ENCODE peak calls at places on chromosomes 5 and 9, in ten cellular contexts. One of them, this sample, is unnamed.

GRCh38 chr5:761854-762685 is 22.5 kb downstream of the ZDHHC11B start:
- DNase-seq in lung microvascular endothelial cell: no peak
- DNase-seq in NCI-H2029: peak; percentile 65
- DNase-seq in brain microvascular endothelial cell: no peak
- DNase-seq in activated B cell treated with CpG ODN at 0.5 μM for 24 hours: peak; percentile 14
- DNase-seq in KG1: no peak
- DNase-seq in IMR-90: no peak
- DNase-seq in psoas muscle: no peak
- DNase-seq in bronchial epithelial cell: peak; percentile 41
- DNase-seq in HAP-1: peak; percentile 12
- DNase-seq in this sample: no peak

GRCh38 chr5:37712750-37713149 is 127.1 kb downstream of the GDNF start:
- DNase-seq in lung microvascular endothelial cell: no peak
- DNase-seq in NCI-H2029: no peak
- DNase-seq in brain microvascular endothelial cell: no peak
- DNase-seq in activated B cell treated with CpG ODN at 0.5 μM for 24 hours: no peak
- DNase-seq in KG1: no peak
- DNase-seq in IMR-90: no peak
- DNase-seq in psoas muscle: no peak
- DNase-seq in bronchial epithelial cell: no peak
- DNase-seq in HAP-1: no peak
- DNase-seq in this sample: no peak

GRCh38 chr5:67770431-67771025 is 445.0 kb upstream of the PIK3R1 start:
- DNase-seq in lung microvascular endothelial cell: no peak
- DNase-seq in NCI-H2029: no peak
- DNase-seq in brain microvascular endothelial cell: no peak
- DNase-seq in activated B cell treated with CpG ODN at 0.5 μM for 24 hours: no peak
- DNase-seq in KG1: peak; percentile 13
- DNase-seq in IMR-90: no peak
- DNase-seq in psoas muscle: no peak
- DNase-seq in bronchial epithelial cell: peak; percentile 49
- DNase-seq in HAP-1: no peak
- DNase-seq in this sample: no peak

GRCh38 chr9:14021871-14022525 is 291.9 kb downstream of the NFIB start:
- DNase-seq in lung microvascular endothelial cell: peak; percentile 63
- DNase-seq in NCI-H2029: no peak
- DNase-seq in brain microvascular endothelial cell: peak; percentile 27
- DNase-seq in activated B cell treated with CpG ODN at 0.5 μM for 24 hours: no peak
- DNase-seq in KG1: no peak
- DNase-seq in IMR-90: peak; percentile 21
- DNase-seq in psoas muscle: no peak
- DNase-seq in bronchial epithelial cell: peak; percentile 63
- DNase-seq in HAP-1: no peak
- DNase-seq in this sample: no peak

GRCh38 chr5:143968071-143968878 is 156.3 kb downstream of the HMHB1 start:
- DNase-seq in lung microvascular endothelial cell: peak; percentile 63
- DNase-seq in NCI-H2029: peak; percentile 50
- DNase-seq in brain microvascular endothelial cell: peak; percentile 39
- DNase-seq in activated B cell treated with CpG ODN at 0.5 μM for 24 hours: no peak
- DNase-seq in KG1: no peak
- DNase-seq in IMR-90: peak; percentile 78
- DNase-seq in psoas muscle: no peak
- DNase-seq in bronchial epithelial cell: peak; percentile 68
- DNase-seq in HAP-1: no peak
- DNase-seq in this sample: peak; percentile 54

GRCh38 chr5:1892211-1892610 is 9.5 kb upstream of the IRX4 start:
- DNase-seq in lung microvascular endothelial cell: no peak
- DNase-seq in NCI-H2029: no peak
- DNase-seq in brain microvascular endothelial cell: no peak
- DNase-seq in activated B cell treated with CpG ODN at 0.5 μM for 24 hours: no peak
- DNase-seq in KG1: no peak
- DNase-seq in IMR-90: no peak
- DNase-seq in psoas muscle: peak; percentile 39
- DNase-seq in bronchial epithelial cell: no peak
- DNase-seq in HAP-1: no peak
- DNase-seq in this sample: no peak

GRCh38 chr5:43019615-43020293 is 20.4 kb downstream of the ANXA2R start:
- DNase-seq in lung microvascular endothelial cell: peak; percentile 93
- DNase-seq in NCI-H2029: peak; percentile 97
- DNase-seq in brain microvascular endothelial cell: peak; percentile 85
- DNase-seq in activated B cell treated with CpG ODN at 0.5 μM for 24 hours: peak; percentile 61
- DNase-seq in KG1: no peak
- DNase-seq in IMR-90: peak; percentile 91
- DNase-seq in psoas muscle: peak; percentile 78
- DNase-seq in bronchial epithelial cell: peak; percentile 71
- DNase-seq in HAP-1: peak; percentile 81
- DNase-seq in this sample: no peak

GRCh38 chr5:37738057-37738691 is 101.7 kb downstream of the GDNF start:
- DNase-seq in lung microvascular endothelial cell: peak; percentile 96
- DNase-seq in NCI-H2029: peak; percentile 25
- DNase-seq in brain microvascular endothelial cell: peak; percentile 93
- DNase-seq in activated B cell treated with CpG ODN at 0.5 μM for 24 hours: no peak
- DNase-seq in KG1: no peak
- DNase-seq in IMR-90: peak; percentile 93
- DNase-seq in psoas muscle: no peak
- DNase-seq in bronchial epithelial cell: peak; percentile 91
- DNase-seq in HAP-1: no peak
- DNase-seq in this sample: peak; percentile 86

GRCh38 chr5:4647955-4648354 is 492.2 kb upstream of the ADAMTS16 start:
- DNase-seq in lung microvascular endothelial cell: no peak
- DNase-seq in NCI-H2029: no peak
- DNase-seq in brain microvascular endothelial cell: no peak
- DNase-seq in activated B cell treated with CpG ODN at 0.5 μM for 24 hours: no peak
- DNase-seq in KG1: no peak
- DNase-seq in IMR-90: no peak
- DNase-seq in psoas muscle: no peak
- DNase-seq in bronchial epithelial cell: no peak
- DNase-seq in HAP-1: no peak
- DNase-seq in this sample: no peak

GRCh38 chr5:74306845-74307244 is 333.7 kb downstream of the ENC1 start:
- DNase-seq in lung microvascular endothelial cell: no peak
- DNase-seq in NCI-H2029: no peak
- DNase-seq in brain microvascular endothelial cell: no peak
- DNase-seq in activated B cell treated with CpG ODN at 0.5 μM for 24 hours: no peak
- DNase-seq in KG1: no peak
- DNase-seq in IMR-90: no peak
- DNase-seq in psoas muscle: no peak
- DNase-seq in bronchial epithelial cell: no peak
- DNase-seq in HAP-1: no peak
- DNase-seq in this sample: no peak

GRCh38 chr9:130200038-130200979 is 28.1 kb downstream of the NCS1 start:
- DNase-seq in lung microvascular endothelial cell: no peak
- DNase-seq in NCI-H2029: no peak
- DNase-seq in brain microvascular endothelial cell: no peak
- DNase-seq in activated B cell treated with CpG ODN at 0.5 μM for 24 hours: no peak
- DNase-seq in KG1: no peak
- DNase-seq in IMR-90: no peak
- DNase-seq in psoas muscle: no peak
- DNase-seq in bronchial epithelial cell: no peak
- DNase-seq in HAP-1: no peak
- DNase-seq in this sample: peak; percentile 42

GRCh38 chr9:83617299-83617698 is 5.6 kb upstream of the IDNK start:
- DNase-seq in lung microvascular endothelial cell: no peak
- DNase-seq in NCI-H2029: no peak
- DNase-seq in brain microvascular endothelial cell: no peak
- DNase-seq in activated B cell treated with CpG ODN at 0.5 μM for 24 hours: no peak
- DNase-seq in KG1: no peak
- DNase-seq in IMR-90: no peak
- DNase-seq in psoas muscle: no peak
- DNase-seq in bronchial epithelial cell: no peak
- DNase-seq in HAP-1: no peak
- DNase-seq in this sample: no peak

GRCh38 chr5:124318661-124319060 is 427.8 kb downstream of the ZNF608 start:
- DNase-seq in lung microvascular endothelial cell: no peak
- DNase-seq in NCI-H2029: no peak
- DNase-seq in brain microvascular endothelial cell: no peak
- DNase-seq in activated B cell treated with CpG ODN at 0.5 μM for 24 hours: no peak
- DNase-seq in KG1: no peak
- DNase-seq in IMR-90: no peak
- DNase-seq in psoas muscle: no peak
- DNase-seq in bronchial epithelial cell: no peak
- DNase-seq in HAP-1: no peak
- DNase-seq in this sample: no peak

GRCh38 chr5:156597276-156597675 is 252.8 kb upstream of the PPP1R2B start:
- DNase-seq in lung microvascular endothelial cell: no peak
- DNase-seq in NCI-H2029: no peak
- DNase-seq in brain microvascular endothelial cell: no peak
- DNase-seq in activated B cell treated with CpG ODN at 0.5 μM for 24 hours: no peak
- DNase-seq in KG1: no peak
- DNase-seq in IMR-90: no peak
- DNase-seq in psoas muscle: no peak
- DNase-seq in bronchial epithelial cell: no peak
- DNase-seq in HAP-1: no peak
- DNase-seq in this sample: no peak

GRCh38 chr5:179605026-179605833 is 18.2 kb downstream of the HNRNPH1 start:
- DNase-seq in lung microvascular endothelial cell: no peak
- DNase-seq in NCI-H2029: no peak
- DNase-seq in brain microvascular endothelial cell: no peak
- DNase-seq in activated B cell treated with CpG ODN at 0.5 μM for 24 hours: no peak
- DNase-seq in KG1: no peak
- DNase-seq in IMR-90: peak; percentile 51
- DNase-seq in psoas muscle: no peak
- DNase-seq in bronchial epithelial cell: peak; percentile 48
- DNase-seq in HAP-1: no peak
- DNase-seq in this sample: no peak

GRCh38 chr9:135665795-135666189 is 2.7 kb downstream of the LCN9 start:
- DNase-seq in lung microvascular endothelial cell: no peak
- DNase-seq in NCI-H2029: no peak
- DNase-seq in brain microvascular endothelial cell: no peak
- DNase-seq in activated B cell treated with CpG ODN at 0.5 μM for 24 hours: no peak
- DNase-seq in KG1: no peak
- DNase-seq in IMR-90: no peak
- DNase-seq in psoas muscle: peak; percentile 35
- DNase-seq in bronchial epithelial cell: no peak
- DNase-seq in HAP-1: no peak
- DNase-seq in this sample: no peak

GRCh38 chr5:179309751-179310320 is 35.4 kb downstream of the ADAMTS2 start:
- DNase-seq in lung microvascular endothelial cell: no peak
- DNase-seq in NCI-H2029: no peak
- DNase-seq in brain microvascular endothelial cell: no peak
- DNase-seq in activated B cell treated with CpG ODN at 0.5 μM for 24 hours: no peak
- DNase-seq in KG1: no peak
- DNase-seq in IMR-90: no peak
- DNase-seq in psoas muscle: no peak
- DNase-seq in bronchial epithelial cell: no peak
- DNase-seq in HAP-1: no peak
- DNase-seq in this sample: no peak

GRCh38 chr9:77600810-77601209 is 47.3 kb downstream of the GNA14 start:
- DNase-seq in lung microvascular endothelial cell: no peak
- DNase-seq in NCI-H2029: no peak
- DNase-seq in brain microvascular endothelial cell: no peak
- DNase-seq in activated B cell treated with CpG ODN at 0.5 μM for 24 hours: no peak
- DNase-seq in KG1: no peak
- DNase-seq in IMR-90: no peak
- DNase-seq in psoas muscle: no peak
- DNase-seq in bronchial epithelial cell: no peak
- DNase-seq in HAP-1: no peak
- DNase-seq in this sample: no peak

GRCh38 chr9:16848189-16848588 is 22.3 kb downstream of the BNC2 start:
- DNase-seq in lung microvascular endothelial cell: no peak
- DNase-seq in NCI-H2029: no peak
- DNase-seq in brain microvascular endothelial cell: no peak
- DNase-seq in activated B cell treated with CpG ODN at 0.5 μM for 24 hours: no peak
- DNase-seq in KG1: no peak
- DNase-seq in IMR-90: no peak
- DNase-seq in psoas muscle: no peak
- DNase-seq in bronchial epithelial cell: no peak
- DNase-seq in HAP-1: no peak
- DNase-seq in this sample: no peak

GRCh38 chr5:71948206-71948605 is 159.1 kb upstream of the MAP1B start:
- DNase-seq in lung microvascular endothelial cell: peak; percentile 34
- DNase-seq in NCI-H2029: no peak
- DNase-seq in brain microvascular endothelial cell: no peak
- DNase-seq in activated B cell treated with CpG ODN at 0.5 μM for 24 hours: no peak
- DNase-seq in KG1: no peak
- DNase-seq in IMR-90: no peak
- DNase-seq in psoas muscle: no peak
- DNase-seq in bronchial epithelial cell: peak; percentile 46
- DNase-seq in HAP-1: no peak
- DNase-seq in this sample: no peak

GRCh38 chr9:115687356-115687755 is 466.2 kb upstream of the PAPPA start:
- DNase-seq in lung microvascular endothelial cell: no peak
- DNase-seq in NCI-H2029: no peak
- DNase-seq in brain microvascular endothelial cell: no peak
- DNase-seq in activated B cell treated with CpG ODN at 0.5 μM for 24 hours: no peak
- DNase-seq in KG1: no peak
- DNase-seq in IMR-90: no peak
- DNase-seq in psoas muscle: no peak
- DNase-seq in bronchial epithelial cell: no peak
- DNase-seq in HAP-1: no peak
- DNase-seq in this sample: no peak

GRCh38 chr5:962386-962785 is 46.2 kb upstream of the NKD2 start:
- DNase-seq in lung microvascular endothelial cell: no peak
- DNase-seq in NCI-H2029: no peak
- DNase-seq in brain microvascular endothelial cell: no peak
- DNase-seq in activated B cell treated with CpG ODN at 0.5 μM for 24 hours: no peak
- DNase-seq in KG1: no peak
- DNase-seq in IMR-90: no peak
- DNase-seq in psoas muscle: no peak
- DNase-seq in bronchial epithelial cell: no peak
- DNase-seq in HAP-1: no peak
- DNase-seq in this sample: no peak

GRCh38 chr5:8676731-8677130 is 807.8 kb downstream of the MTRR start:
- DNase-seq in lung microvascular endothelial cell: no peak
- DNase-seq in NCI-H2029: no peak
- DNase-seq in brain microvascular endothelial cell: no peak
- DNase-seq in activated B cell treated with CpG ODN at 0.5 μM for 24 hours: no peak
- DNase-seq in KG1: no peak
- DNase-seq in IMR-90: peak; percentile 4
- DNase-seq in psoas muscle: no peak
- DNase-seq in bronchial epithelial cell: no peak
- DNase-seq in HAP-1: no peak
- DNase-seq in this sample: no peak

GRCh38 chr9:4793412-4794005 is 765 bp downstream of the RCL1 start:
- DNase-seq in lung microvascular endothelial cell: peak; percentile 19
- DNase-seq in NCI-H2029: no peak
- DNase-seq in brain microvascular endothelial cell: peak; percentile 37
- DNase-seq in activated B cell treated with CpG ODN at 0.5 μM for 24 hours: no peak
- DNase-seq in KG1: no peak
- DNase-seq in IMR-90: peak; percentile 31
- DNase-seq in psoas muscle: no peak
- DNase-seq in bronchial epithelial cell: no peak
- DNase-seq in HAP-1: peak; percentile 28
- DNase-seq in this sample: no peak

GRCh38 chr9:97557606-97558095 is 56.2 kb downstream of the TMOD1 start:
- DNase-seq in lung microvascular endothelial cell: no peak
- DNase-seq in NCI-H2029: peak; percentile 46
- DNase-seq in brain microvascular endothelial cell: no peak
- DNase-seq in activated B cell treated with CpG ODN at 0.5 μM for 24 hours: no peak
- DNase-seq in KG1: no peak
- DNase-seq in IMR-90: no peak
- DNase-seq in psoas muscle: peak; percentile 87
- DNase-seq in bronchial epithelial cell: no peak
- DNase-seq in HAP-1: no peak
- DNase-seq in this sample: peak; percentile 39

GRCh38 chr5:147561435-147561834 is 51.6 kb upstream of the DPYSL3 start:
- DNase-seq in lung microvascular endothelial cell: no peak
- DNase-seq in NCI-H2029: no peak
- DNase-seq in brain microvascular endothelial cell: no peak
- DNase-seq in activated B cell treated with CpG ODN at 0.5 μM for 24 hours: no peak
- DNase-seq in KG1: no peak
- DNase-seq in IMR-90: no peak
- DNase-seq in psoas muscle: no peak
- DNase-seq in bronchial epithelial cell: no peak
- DNase-seq in HAP-1: no peak
- DNase-seq in this sample: no peak

GRCh38 chr5:95390812-95391492 is at the start of gene FAM81B:
- DNase-seq in lung microvascular endothelial cell: peak; percentile 95
- DNase-seq in NCI-H2029: no peak
- DNase-seq in brain microvascular endothelial cell: no peak
- DNase-seq in activated B cell treated with CpG ODN at 0.5 μM for 24 hours: no peak
- DNase-seq in KG1: no peak
- DNase-seq in IMR-90: peak; percentile 5
- DNase-seq in psoas muscle: no peak
- DNase-seq in bronchial epithelial cell: peak; percentile 9
- DNase-seq in HAP-1: no peak
- DNase-seq in this sample: no peak

This sample was measured in NCI-H446 treated with DMSO at 0.1 percent for 48 hours.